ENCODE peak calls at places on chromosome 10, in nine cellular contexts. K is kidney, D is GM23248, P is mesendoderm, Z is HepG2, Q is astrocyte, V is neural progenitor cell, J is SK-N-SH, W is colonic mucosa. R is an unnamed sample.

GRCh38 chr10:62054408-62054807 is 152.9 kb downstream of the ARID5B start:
- DNase-seq in K (no peak), D (no peak), P (no peak), Z (no peak), Q (no peak), V (no peak), J (no peak), W (no peak), R (no peak)

GRCh38 chr10:119358567-119358966 is 151.2 kb downstream of the GRK5 start:
- DNase-seq in K (no peak), D (no peak), P (no peak), Z (no peak), Q (no peak), V (no peak), J (no peak), W (no peak), R (no peak)

GRCh38 chr10:90734415-90734814 is 123.4 kb downstream of the HTR7 start:
- DNase-seq in K (no peak), D (no peak), P (no peak), Z (no peak), Q (no peak), V (no peak), J (no peak), W (no peak), R (no peak)

GRCh38 chr10:3119796-3120459 is 52.6 kb downstream of the PFKP start:
- DNase-seq in K (peak), D (peak), P (peak), Z (no peak), Q (no peak), V (peak), J (peak), W (no peak), R (peak)

GRCh38 chr10:84291389-84291788 is 37.0 kb upstream of the CCSER2 start:
- DNase-seq in K (no peak), D (peak), P (peak), Z (peak), Q (peak), V (peak), J (no peak), W (no peak), R (peak)

GRCh38 chr10:119705434-119705831 is 20.4 kb upstream of the INPP5F start:
- DNase-seq in K (no peak), D (no peak), P (no peak), Z (no peak), Q (no peak), V (no peak), J (no peak), W (no peak), R (no peak)

GRCh38 chr10:82811621-82812020 is 936.6 kb downstream of the NRG3 start:
- DNase-seq in K (no peak), D (peak), P (peak), Z (no peak), Q (no peak), V (peak), J (peak), W (no peak), R (no peak)

GRCh38 chr10:46092523-46093195 is 46.6 kb upstream of the MSMB start:
- DNase-seq in K (no peak), D (no peak), P (no peak), Z (no peak), Q (no peak), V (no peak), J (no peak), W (no peak), R (no peak)

GRCh38 chr10:22086730-22087364 is 83.3 kb upstream of the DNAJC1 start:
- DNase-seq in K (peak), D (peak), P (peak), Z (peak), Q (peak), V (peak), J (peak), W (peak), R (peak)

GRCh38 chr10:71713135-71714040 is 6.2 kb downstream of the C10orf105 start:
- DNase-seq in K (peak), D (peak), P (peak), Z (no peak), Q (peak), V (no peak), J (no peak), W (peak), R (peak)

GRCh38 chr10:5620223-5620721 is 46.1 kb downstream of the ASB13 start:
- DNase-seq in K (peak), D (no peak), P (no peak), Z (no peak), Q (no peak), V (no peak), J (no peak), W (no peak), R (no peak)

GRCh38 chr10:18216482-18216881 is 76.3 kb downstream of the CACNB2 start:
- DNase-seq in K (no peak), D (peak), P (no peak), Z (peak), Q (no peak), V (peak), J (peak), W (no peak), R (peak)

GRCh38 chr10:122421054-122421625 is 33.3 kb upstream of the ARMS2 start:
- DNase-seq in K (no peak), D (peak), P (no peak), Z (no peak), Q (no peak), V (no peak), J (no peak), W (no peak), R (no peak)

DNA sequence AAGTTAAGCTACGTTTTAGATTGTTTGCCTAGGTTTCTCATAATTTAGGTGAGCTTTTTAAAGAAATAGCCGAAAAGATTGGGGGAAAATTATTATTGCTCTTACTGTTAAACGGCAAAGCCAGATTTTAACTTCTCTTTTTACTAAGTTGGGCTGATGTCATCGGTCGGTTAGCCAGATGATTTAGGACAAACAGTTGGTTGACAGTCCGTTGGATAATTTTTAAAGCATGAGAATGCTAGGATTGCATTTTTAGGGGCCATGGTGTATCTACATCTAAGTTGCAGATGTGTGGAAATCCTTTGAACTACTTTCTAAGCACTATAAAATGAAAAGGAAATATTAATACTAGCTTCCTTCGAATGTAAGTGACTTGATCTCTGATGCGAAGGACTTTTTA is 280.9 kb upstream of the AKR1E2 start:
- DNase-seq in K (no peak), D (peak), P (no peak), Z (no peak), Q (no peak), V (no peak), J (no peak), W (no peak), R (no peak)
- H3K9ac ChIP-seq in K (no peak), D (peak), P (no peak), Z (no peak), Q (no peak), V (no peak), J (no peak), W (no peak), R (no peak)

GRCh38 chr10:30491832-30492530 is 58.0 kb downstream of the MAP3K8 start:
- DNase-seq in K (no peak), D (no peak), P (no peak), Z (no peak), Q (no peak), V (no peak), J (no peak), W (no peak), R (no peak)
- H3K9ac ChIP-seq in K (no peak), D (no peak), P (no peak), Z (no peak), Q (no peak), V (no peak), J (no peak), W (no peak), R (no peak)

DNA sequence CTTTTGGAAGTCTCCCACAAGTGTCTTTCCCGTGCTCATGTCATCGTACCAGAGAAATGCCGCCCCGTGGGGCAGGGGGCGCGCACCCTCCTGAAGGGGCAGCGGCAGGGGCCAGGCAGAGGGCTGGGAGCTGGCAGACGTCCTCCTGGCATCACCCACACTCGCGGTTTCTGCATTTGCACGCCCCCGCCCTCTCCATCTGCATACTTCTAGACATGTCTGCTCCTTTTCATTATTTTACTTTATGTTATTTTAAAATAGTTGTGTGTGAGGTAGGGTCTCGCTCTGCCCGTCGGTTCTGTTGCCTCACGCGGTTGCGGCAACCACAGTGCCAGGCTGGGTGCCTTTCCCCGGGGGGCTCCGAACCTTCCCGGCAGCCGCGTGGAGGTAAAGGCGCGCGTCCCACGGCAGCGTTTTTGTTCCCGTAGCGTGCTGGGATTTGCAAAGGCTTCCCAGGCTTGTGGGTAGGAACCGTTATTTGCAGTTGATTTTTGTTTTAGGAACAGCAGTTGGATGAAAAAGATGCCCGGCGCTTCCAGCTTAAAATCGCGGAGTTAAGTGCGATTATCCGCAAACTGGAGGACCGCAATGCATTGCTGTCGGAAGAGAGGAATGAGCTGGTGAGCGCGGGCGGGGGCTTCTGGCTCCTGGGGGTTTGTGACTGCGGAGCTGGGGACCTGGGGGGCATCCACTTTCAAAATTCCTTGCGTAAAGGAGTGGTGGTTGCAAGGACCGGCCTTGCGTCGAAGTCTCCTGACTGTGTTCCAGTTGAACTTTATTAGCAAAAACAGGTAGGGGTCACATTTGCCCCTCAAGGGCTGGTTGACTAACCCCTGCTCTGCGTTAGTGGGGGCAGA is 52.0 kb upstream of the DPYSL4 start:
- DNase-seq in K (peak), D (no peak), P (no peak), Z (no peak), Q (no peak), V (no peak), J (no peak), W (no peak), R (no peak)
- H3K9ac ChIP-seq in K (no peak), D (no peak), P (no peak), Z (no peak), Q (no peak), V (no peak), J (no peak), W (no peak), R (no peak)

DNA sequence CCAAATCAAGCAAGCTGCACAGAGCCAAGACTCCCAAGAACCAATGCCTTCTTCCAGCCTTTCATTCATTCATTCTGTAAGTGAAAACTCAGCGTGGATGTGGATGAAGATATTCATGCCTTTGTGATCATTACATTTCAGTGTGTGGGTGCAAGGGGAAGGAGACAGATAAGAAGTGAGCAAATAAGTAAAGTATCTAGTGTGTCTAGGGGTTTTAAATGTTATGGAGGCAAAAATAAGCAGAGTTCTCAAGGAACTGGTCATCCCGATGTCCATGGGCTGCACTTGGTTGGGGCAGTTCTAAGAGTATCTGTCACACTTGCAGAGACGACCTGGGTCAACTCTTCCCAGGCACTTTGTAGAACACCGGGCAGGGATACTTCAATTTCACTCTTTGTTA is 149.1 kb downstream of the KIAA1217 start:
- DNase-seq in K (no peak), D (no peak), P (no peak), Z (no peak), Q (peak), V (no peak), J (no peak), W (no peak), R (peak)
- H3K9ac ChIP-seq in K (no peak), D (no peak), P (no peak), Z (no peak), Q (no peak), V (no peak), J (no peak), W (no peak), R (no peak)

GRCh38 chr10:102799691-102800435 is 37.4 kb downstream of the CYP17A1 start:
- DNase-seq in K (no peak), D (no peak), P (no peak), Z (no peak), Q (peak), V (no peak), J (no peak), W (no peak), R (peak)
- H3K9ac ChIP-seq in K (no peak), D (no peak), P (peak), Z (no peak), Q (no peak), V (no peak), J (no peak), W (no peak), R (no peak)

GRCh38 chr10:15658099-15658702 is 61.5 kb downstream of the ITGA8 start:
- DNase-seq in K (no peak), D (no peak), P (no peak), Z (no peak), Q (no peak), V (no peak), J (no peak), W (no peak), R (no peak)
- H3K9ac ChIP-seq in K (no peak), D (no peak), P (no peak), Z (no peak), Q (no peak), V (no peak), J (no peak), W (no peak), R (no peak)

DNA sequence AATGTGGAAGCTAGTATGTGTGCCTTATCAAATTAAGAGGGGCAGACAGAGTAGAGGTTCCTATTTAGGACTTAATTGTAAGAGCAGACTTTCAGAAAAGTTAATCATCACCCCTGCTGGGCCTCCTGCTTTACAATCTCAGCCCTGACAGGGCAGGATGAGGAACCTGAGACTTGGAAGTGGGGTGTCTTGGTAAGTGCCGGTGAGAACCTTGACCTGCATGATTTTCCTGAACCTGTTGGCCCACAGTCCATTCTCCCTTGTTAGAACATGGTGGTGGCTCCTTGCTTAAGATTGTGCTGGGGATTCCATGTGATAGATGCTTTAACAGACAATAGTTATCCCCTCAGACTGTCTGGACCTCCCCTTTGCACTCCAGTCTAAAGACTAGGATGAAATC is 141.7 kb upstream of the TMEM72 start:
- DNase-seq in K (no peak), D (no peak), P (peak), Z (no peak), Q (no peak), V (peak), J (no peak), W (no peak), R (no peak)
- H3K9ac ChIP-seq in K (no peak), D (no peak), P (no peak), Z (no peak), Q (no peak), V (no peak), J (no peak), W (no peak), R (no peak)

DNA sequence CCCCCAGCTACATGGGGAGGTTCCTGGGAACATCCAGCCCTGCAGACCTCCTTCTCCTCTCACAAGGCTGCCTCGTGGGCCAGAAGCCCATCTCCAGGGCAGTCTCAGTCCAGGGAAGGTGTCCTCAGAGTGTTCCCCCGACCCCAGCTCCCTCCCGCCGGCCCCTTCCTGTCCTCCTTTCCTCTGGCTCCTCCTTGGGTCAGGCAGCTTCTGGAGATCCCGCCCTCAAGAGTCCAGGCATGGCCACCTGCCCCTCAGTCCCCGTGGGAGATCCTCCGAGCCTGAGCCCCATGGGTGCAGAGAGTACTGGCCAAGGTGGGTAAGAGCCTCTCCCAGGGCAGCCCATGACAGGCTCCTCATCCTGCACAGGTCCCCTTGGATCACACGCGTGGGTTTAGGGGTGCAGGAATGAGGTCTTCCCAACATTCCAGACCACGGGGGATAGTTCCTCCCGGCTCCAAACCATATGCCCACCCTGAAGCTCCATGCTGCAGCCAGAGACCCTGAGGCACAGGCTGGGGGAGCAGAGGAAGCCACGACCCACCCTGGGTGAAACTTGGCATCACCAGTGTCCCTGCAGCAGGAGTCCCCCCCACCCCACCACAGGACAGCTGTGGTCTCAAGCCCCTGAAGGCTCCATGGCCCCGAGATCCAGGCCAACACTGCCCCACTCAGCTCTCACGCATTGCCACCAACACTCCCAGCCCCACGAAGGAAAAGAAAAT is 65.5 kb downstream of the OAT start:
- DNase-seq in K (no peak), D (no peak), P (no peak), Z (no peak), Q (no peak), V (no peak), J (peak), W (no peak), R (no peak)
- H3K9ac ChIP-seq in K (no peak), D (no peak), P (no peak), Z (no peak), Q (no peak), V (no peak), J (no peak), W (no peak), R (no peak)

R was measured in fibroblast of lung.